ENCODE peak calls at places on chromosomes 13 and 19, in eight cellular contexts. One of them, this sample, is unnamed.

GRCh38 chr13:42753697-42754096 is 27.7 kb upstream of the FAM216B start:
- DNase-seq in cardiac fibroblast: peak
- DNase-seq in CD8-positive, alpha-beta T cell: no peak
- DNase-seq in A549: no peak
- DNase-seq in lower leg skin: no peak
- DNase-seq in PC-3: no peak
- DNase-seq in tibial artery: no peak
- DNase-seq in GM23338: no peak
- DNase-seq in this sample: no peak

GRCh38 chr13:45895880-45896279 is 44.3 kb upstream of the SIAH3 start:
- DNase-seq in cardiac fibroblast: no peak
- DNase-seq in CD8-positive, alpha-beta T cell: no peak
- DNase-seq in A549: no peak
- DNase-seq in lower leg skin: no peak
- DNase-seq in PC-3: no peak
- DNase-seq in tibial artery: no peak
- DNase-seq in GM23338: no peak
- DNase-seq in this sample: no peak

GRCh38 chr19:48543121-48543710 is 8.8 kb upstream of the SULT2B1 start:
- DNase-seq in cardiac fibroblast: peak
- DNase-seq in CD8-positive, alpha-beta T cell: no peak
- DNase-seq in A549: peak
- DNase-seq in lower leg skin: no peak
- DNase-seq in PC-3: peak
- DNase-seq in tibial artery: no peak
- DNase-seq in GM23338: peak
- DNase-seq in this sample: no peak

GRCh38 chr13:44692173-44692713 is 116.1 kb upstream of the TSC22D1 start:
- DNase-seq in cardiac fibroblast: no peak
- DNase-seq in CD8-positive, alpha-beta T cell: no peak
- DNase-seq in A549: peak
- DNase-seq in lower leg skin: peak
- DNase-seq in PC-3: peak
- DNase-seq in tibial artery: no peak
- DNase-seq in GM23338: peak
- DNase-seq in this sample: no peak

GRCh38 chr19:1153891-1154730 is 20.0 kb downstream of the SBNO2 start:
- DNase-seq in cardiac fibroblast: no peak
- DNase-seq in CD8-positive, alpha-beta T cell: no peak
- DNase-seq in A549: no peak
- DNase-seq in lower leg skin: no peak
- DNase-seq in PC-3: no peak
- DNase-seq in tibial artery: no peak
- DNase-seq in GM23338: no peak
- DNase-seq in this sample: no peak

GRCh38 chr13:48564046-48564445 is 31.2 kb upstream of the RCBTB2 start:
- DNase-seq in cardiac fibroblast: peak
- DNase-seq in CD8-positive, alpha-beta T cell: no peak
- DNase-seq in A549: no peak
- DNase-seq in lower leg skin: no peak
- DNase-seq in PC-3: peak
- DNase-seq in tibial artery: no peak
- DNase-seq in GM23338: no peak
- DNase-seq in this sample: no peak

GRCh38 chr13:99677388-99677951 is 176.2 kb downstream of the TM9SF2 start:
- DNase-seq in cardiac fibroblast: no peak
- DNase-seq in CD8-positive, alpha-beta T cell: no peak
- DNase-seq in A549: no peak
- DNase-seq in lower leg skin: no peak
- DNase-seq in PC-3: peak
- DNase-seq in tibial artery: no peak
- DNase-seq in GM23338: no peak
- DNase-seq in this sample: no peak

GRCh38 chr19:32861596-32861995 is 8.0 kb downstream of the SLC7A9 start:
- DNase-seq in cardiac fibroblast: no peak
- DNase-seq in CD8-positive, alpha-beta T cell: no peak
- DNase-seq in A549: no peak
- DNase-seq in lower leg skin: peak
- DNase-seq in PC-3: no peak
- DNase-seq in tibial artery: no peak
- DNase-seq in GM23338: no peak
- DNase-seq in this sample: no peak

GRCh38 chr13:85236431-85236830 is 562.8 kb downstream of the SLITRK6 start:
- DNase-seq in cardiac fibroblast: peak
- DNase-seq in CD8-positive, alpha-beta T cell: no peak
- DNase-seq in A549: peak
- DNase-seq in lower leg skin: no peak
- DNase-seq in PC-3: peak
- DNase-seq in tibial artery: no peak
- DNase-seq in GM23338: no peak
- DNase-seq in this sample: no peak

GRCh38 chr19:39676004-39676403 is 20.3 kb downstream of the LGALS16 start:
- DNase-seq in cardiac fibroblast: peak
- DNase-seq in CD8-positive, alpha-beta T cell: no peak
- DNase-seq in A549: peak
- DNase-seq in lower leg skin: no peak
- DNase-seq in PC-3: peak
- DNase-seq in tibial artery: no peak
- DNase-seq in GM23338: no peak
- DNase-seq in this sample: no peak

GRCh38 chr19:32407004-32407992 is 1.7 kb downstream of the DPY19L3 start:
- DNase-seq in cardiac fibroblast: peak
- DNase-seq in CD8-positive, alpha-beta T cell: no peak
- DNase-seq in A549: no peak
- DNase-seq in lower leg skin: peak
- DNase-seq in PC-3: peak
- DNase-seq in tibial artery: peak
- DNase-seq in GM23338: no peak
- DNase-seq in this sample: no peak

GRCh38 chr13:41465215-41465907 is 8.0 kb downstream of the RGCC start:
- DNase-seq in cardiac fibroblast: peak
- DNase-seq in CD8-positive, alpha-beta T cell: peak
- DNase-seq in A549: no peak
- DNase-seq in lower leg skin: no peak
- DNase-seq in PC-3: peak
- DNase-seq in tibial artery: peak
- DNase-seq in GM23338: no peak
- DNase-seq in this sample: peak

GRCh38 chr19:13966684-13967128 is 14.4 kb downstream of the DCAF15 start:
- DNase-seq in cardiac fibroblast: no peak
- DNase-seq in CD8-positive, alpha-beta T cell: no peak
- DNase-seq in A549: no peak
- DNase-seq in lower leg skin: no peak
- DNase-seq in PC-3: no peak
- DNase-seq in tibial artery: no peak
- DNase-seq in GM23338: no peak
- DNase-seq in this sample: no peak

DNA sequence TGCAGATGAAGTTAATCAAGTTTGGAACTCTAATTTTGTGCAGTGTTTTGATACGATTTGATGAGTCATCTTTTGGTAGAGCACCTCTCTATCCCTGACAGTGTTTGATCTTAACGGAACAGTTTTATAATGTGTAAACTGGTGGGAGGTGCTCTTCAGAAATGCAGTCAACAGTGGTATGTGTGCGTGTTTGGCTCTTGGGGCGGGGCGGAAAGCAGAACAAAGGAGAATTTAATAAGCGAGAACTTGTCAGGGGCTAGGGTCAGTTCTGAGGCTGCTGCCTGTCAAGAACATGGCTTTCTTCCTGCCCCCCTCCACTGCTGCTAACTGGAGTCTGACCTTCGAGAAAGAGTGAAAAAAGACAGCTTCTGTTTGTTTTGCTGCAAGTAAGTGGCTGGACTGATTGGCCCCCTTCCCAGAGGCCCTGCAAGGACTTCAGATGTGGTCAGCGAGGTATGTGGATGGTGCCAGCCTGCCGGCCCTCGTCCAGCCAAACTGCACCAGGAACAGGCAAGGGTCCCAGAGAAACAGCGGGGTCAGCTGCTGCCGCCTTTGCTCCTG is 40.8 kb downstream of the BBC3 start:
- DNase-seq in cardiac fibroblast: peak
- DNase-seq in CD8-positive, alpha-beta T cell: peak
- DNase-seq in A549: peak
- DNase-seq in lower leg skin: no peak
- DNase-seq in PC-3: peak
- DNase-seq in tibial artery: peak
- DNase-seq in GM23338: no peak
- DNase-seq in this sample: no peak
- H3K4me3 ChIP-seq in cardiac fibroblast: no peak
- H3K4me3 ChIP-seq in CD8-positive, alpha-beta T cell: no peak
- H3K4me3 ChIP-seq in A549: peak
- H3K4me3 ChIP-seq in lower leg skin: no peak
- H3K4me3 ChIP-seq in PC-3: no peak
- H3K4me3 ChIP-seq in tibial artery: peak
- H3K4me3 ChIP-seq in GM23338: no peak
- H3K4me3 ChIP-seq in this sample: no peak

GRCh38 chr13:92804346-92804745 is 422.3 kb upstream of the GPC6 start:
- DNase-seq in cardiac fibroblast: peak
- DNase-seq in CD8-positive, alpha-beta T cell: no peak
- DNase-seq in A549: no peak
- DNase-seq in lower leg skin: no peak
- DNase-seq in PC-3: peak
- DNase-seq in tibial artery: no peak
- DNase-seq in GM23338: no peak
- DNase-seq in this sample: no peak
- TF ChIP-seq CTCF in cardiac fibroblast: no peak
- TF ChIP-seq CTCF in CD8-positive, alpha-beta T cell: no peak
- TF ChIP-seq CTCF in A549: no peak
- TF ChIP-seq CTCF in lower leg skin: no peak
- TF ChIP-seq CTCF in PC-3: no peak
- TF ChIP-seq CTCF in tibial artery: no peak
- TF ChIP-seq CTCF in GM23338: no peak
- TF ChIP-seq CTCF in this sample: no peak

GRCh38 chr19:36915992-36916830 is at the start of the genes ZNF568 and ZNF829:
- DNase-seq in cardiac fibroblast: peak
- DNase-seq in CD8-positive, alpha-beta T cell: peak
- DNase-seq in A549: peak
- DNase-seq in lower leg skin: peak
- DNase-seq in PC-3: no peak
- DNase-seq in tibial artery: peak
- DNase-seq in GM23338: peak
- DNase-seq in this sample: no peak

GRCh38 chr19:36918090-36918489 is 2.0 kb downstream of the ZNF568 start:
- DNase-seq in cardiac fibroblast: no peak
- DNase-seq in CD8-positive, alpha-beta T cell: no peak
- DNase-seq in A549: no peak
- DNase-seq in lower leg skin: no peak
- DNase-seq in PC-3: no peak
- DNase-seq in tibial artery: no peak
- DNase-seq in GM23338: no peak
- DNase-seq in this sample: no peak

DNA sequence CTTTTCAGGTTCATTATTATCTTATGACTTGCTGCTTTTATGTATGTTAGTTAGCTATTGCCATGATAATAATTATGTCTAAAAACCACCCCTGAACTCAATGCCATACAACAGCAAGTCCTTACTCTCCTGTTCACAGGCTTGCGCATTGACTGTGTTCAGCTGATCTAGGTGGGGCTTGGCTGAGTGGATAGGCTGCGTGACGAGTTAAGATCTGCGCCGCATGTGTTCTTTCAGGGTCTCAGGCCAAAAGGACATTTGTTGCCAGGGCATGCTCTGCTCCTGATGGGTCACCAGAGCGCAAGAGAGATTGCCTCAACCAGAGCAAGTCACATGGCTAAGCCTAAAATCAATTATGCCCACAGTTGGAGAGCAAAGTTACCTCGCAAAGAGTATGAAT is 859 bp downstream of the ZNF568 start:
- DNase-seq in cardiac fibroblast: peak
- DNase-seq in CD8-positive, alpha-beta T cell: no peak
- DNase-seq in A549: peak
- DNase-seq in lower leg skin: no peak
- DNase-seq in PC-3: no peak
- DNase-seq in tibial artery: no peak
- DNase-seq in GM23338: peak
- DNase-seq in this sample: no peak
- H3K4me3 ChIP-seq in cardiac fibroblast: peak
- H3K4me3 ChIP-seq in CD8-positive, alpha-beta T cell: peak
- H3K4me3 ChIP-seq in A549: peak
- H3K4me3 ChIP-seq in lower leg skin: peak
- H3K4me3 ChIP-seq in PC-3: no peak
- H3K4me3 ChIP-seq in tibial artery: peak
- H3K4me3 ChIP-seq in GM23338: peak
- H3K4me3 ChIP-seq in this sample: no peak

GRCh38 chr19:55096061-55096701 is 20.5 kb downstream of the EPS8L1 start:
- DNase-seq in cardiac fibroblast: no peak
- DNase-seq in CD8-positive, alpha-beta T cell: no peak
- DNase-seq in A549: no peak
- DNase-seq in lower leg skin: no peak
- DNase-seq in PC-3: no peak
- DNase-seq in tibial artery: no peak
- DNase-seq in GM23338: peak
- DNase-seq in this sample: peak

GRCh38 chr19:55097864-55098715 is 19.3 kb downstream of the PPP1R12C start:
- DNase-seq in cardiac fibroblast: no peak
- DNase-seq in CD8-positive, alpha-beta T cell: no peak
- DNase-seq in A549: no peak
- DNase-seq in lower leg skin: no peak
- DNase-seq in PC-3: no peak
- DNase-seq in tibial artery: no peak
- DNase-seq in GM23338: no peak
- DNase-seq in this sample: no peak

GRCh38 chr19:55099557-55100506 is 17.6 kb downstream of the PPP1R12C start:
- DNase-seq in cardiac fibroblast: peak
- DNase-seq in CD8-positive, alpha-beta T cell: no peak
- DNase-seq in A549: no peak
- DNase-seq in lower leg skin: no peak
- DNase-seq in PC-3: peak
- DNase-seq in tibial artery: no peak
- DNase-seq in GM23338: peak
- DNase-seq in this sample: no peak

GRCh38 chr19:55101261-55101660 is 16.2 kb downstream of the PPP1R12C start:
- DNase-seq in cardiac fibroblast: no peak
- DNase-seq in CD8-positive, alpha-beta T cell: no peak
- DNase-seq in A549: no peak
- DNase-seq in lower leg skin: no peak
- DNase-seq in PC-3: no peak
- DNase-seq in tibial artery: no peak
- DNase-seq in GM23338: no peak
- DNase-seq in this sample: no peak

DNA sequence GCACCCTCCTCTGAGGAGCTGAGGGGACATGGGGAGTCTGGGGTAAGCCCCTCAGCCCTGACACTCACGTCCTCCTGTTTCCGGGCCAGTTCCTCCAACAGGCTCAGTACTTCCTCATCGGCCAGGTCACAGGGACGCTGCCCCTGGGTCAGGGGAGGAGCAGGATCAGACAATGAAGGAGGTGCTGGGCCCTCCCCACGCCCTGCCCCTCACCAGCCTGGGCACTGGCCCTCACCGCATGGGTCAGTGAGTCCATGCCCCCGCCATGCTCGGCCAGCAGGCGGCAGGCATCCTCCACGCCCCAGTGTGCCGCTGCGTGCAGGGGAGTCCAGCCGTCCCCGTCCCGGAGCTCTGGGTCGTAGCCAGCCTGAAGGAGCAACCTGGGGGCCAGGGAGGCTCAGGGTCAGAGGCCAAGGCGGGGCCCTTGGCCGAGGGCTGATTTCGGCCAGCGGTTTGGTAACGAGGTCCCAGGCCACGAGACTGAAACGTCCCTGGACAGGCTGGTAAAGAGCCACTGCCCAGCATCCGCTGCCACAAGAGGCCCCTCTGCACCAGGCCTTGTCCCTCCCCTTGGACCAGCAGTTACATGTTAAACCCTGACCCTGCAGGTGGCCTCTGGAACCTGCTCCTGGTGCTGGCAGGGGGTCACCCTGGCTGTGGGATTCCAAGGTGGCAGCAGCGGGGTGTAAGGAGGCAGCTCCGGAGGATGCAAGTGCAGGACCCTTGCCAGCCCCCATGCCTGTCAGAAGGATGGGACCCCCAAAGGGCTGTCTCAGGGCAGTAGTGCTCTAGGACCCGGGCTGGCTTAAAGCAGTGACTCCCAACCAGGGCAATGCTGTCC is 18.5 kb downstream of the PPP1R12C start:
- DNase-seq in cardiac fibroblast: no peak
- DNase-seq in CD8-positive, alpha-beta T cell: no peak
- DNase-seq in A549: no peak
- DNase-seq in lower leg skin: no peak
- DNase-seq in PC-3: no peak
- DNase-seq in tibial artery: no peak
- DNase-seq in GM23338: no peak
- DNase-seq in this sample: no peak
- TF ChIP-seq CTCF in cardiac fibroblast: peak
- TF ChIP-seq CTCF in CD8-positive, alpha-beta T cell: no peak
- TF ChIP-seq CTCF in A549: peak
- TF ChIP-seq CTCF in lower leg skin: no peak
- TF ChIP-seq CTCF in PC-3: peak
- TF ChIP-seq CTCF in tibial artery: no peak
- TF ChIP-seq CTCF in GM23338: peak
- TF ChIP-seq CTCF in this sample: peak